ENCODE peak calls at places on chromosomes 13 and 19, in four cellular contexts. J is astrocyte, L is SK-N-SH, Y is left lung. N is an unnamed sample. For H3K9me3, the result is how much of the 10 kb centered on the place peaks cover.

GRCh38 chr13:74662895-74663294 is 528.7 kb upstream of the KLF12 start:
- DNase-seq in L (no peak), J (no peak), Y (no peak), N (no peak)

GRCh38 chr13:51435002-51435578 is 17.7 kb downstream of the INTS6 start:
- DNase-seq in J (no peak), Y (no peak), L (peak), N (no peak)

GRCh38 chr19:45321848-45322247 is 827 bp downstream of the CKM start:
- DNase-seq in Y (no peak), L (no peak), J (no peak), N (no peak)

GRCh38 chr19:475360-475759 is 14.5 kb upstream of the SHC2 start:
- DNase-seq in Y (no peak), J (no peak), L (no peak), N (no peak)

GRCh38 chr13:114177245-114178010 is 1.6 kb upstream of the CFAP97D2 start:
- DNase-seq in Y (no peak), L (no peak), J (no peak), N (peak)

GRCh38 chr19:40803857-40804782 is 5.1 kb downstream of the EGLN2 start:
- DNase-seq in L (no peak), Y (no peak), J (no peak), N (no peak)

GRCh38 chr19:18500820-18501219 is 21.1 kb downstream of the ELL start:
- DNase-seq in Y (no peak), L (no peak), J (no peak), N (peak)

GRCh38 chr13:104525467-104525866 is 1459.2 kb upstream of the SLC10A2 start:
- DNase-seq in Y (no peak), L (no peak), J (no peak), N (no peak)

GRCh38 chr19:35347171-35347929 is at the start of gene FFAR1:
- DNase-seq in L (no peak), Y (no peak), J (no peak), N (no peak)

GRCh38 chr13:85651440-85651839 is 147.8 kb downstream of the SLITRK6 start:
- DNase-seq in Y (peak), L (no peak), J (peak), N (no peak)

GRCh38 chr19:49614096-49614857 is 23.3 kb downstream of the PRR12 start:
- DNase-seq in Y (peak), L (no peak), J (peak), N (no peak)

GRCh38 chr19:2977686-2978466 is 512 bp downstream of the TLE6 start:
- DNase-seq in J (no peak), Y (no peak), L (no peak), N (no peak)

GRCh38 chr13:114068723-114069322 is 63.6 kb downstream of the RASA3 start:
- DNase-seq in L (no peak), J (peak), Y (peak), N (no peak)

GRCh38 chr19:54478677-54479266 is 5.7 kb upstream of the CDC42EP5 start:
- DNase-seq in L (peak), J (peak), Y (no peak), N (no peak)

GRCh38 chr19:43467276-43467675 is 1.9 kb upstream of the LYPD3 start:
- DNase-seq in Y (no peak), J (no peak), L (no peak), N (no peak)

GRCh38 chr19:35509018-35509652 is 4.3 kb downstream of the DMKN start:
- DNase-seq in Y (peak), L (no peak), J (no peak), N (no peak)

GRCh38 chr19:18841400-18841799 is 9.6 kb downstream of the UPF1 start:
- DNase-seq in J (no peak), Y (no peak), L (no peak), N (no peak)

GRCh38 chr13:27276188-27276587 is 5.6 kb downstream of the RASL11A start:
- DNase-seq in L (peak), J (no peak), Y (no peak), N (no peak)

GRCh38 chr19:20038358-20039202 is 725 bp downstream of the ZNF682 start:
- DNase-seq in J (peak), Y (no peak), L (no peak), N (no peak)

GRCh38 chr13:57739791-57740190 is 108.2 kb downstream of the PCDH17 start:
- DNase-seq in Y (no peak), L (no peak), J (peak), N (no peak)

GRCh38 chr19:45253396-45254027 is 2.4 kb downstream of the MARK4 start:
- DNase-seq in J (peak), Y (no peak), L (no peak), N (no peak)

GRCh38 chr13:49954674-49955455 is 18.7 kb upstream of the SPRYD7 start:
- DNase-seq in Y (no peak), L (no peak), J (no peak), N (no peak)

GRCh38 chr13:43128504-43128929 is 105.1 kb downstream of the DNAJC15 start:
- DNase-seq in L (peak), Y (no peak), J (no peak), N (no peak)

GRCh38 chr13:66803759-66804456 is 426.2 kb downstream of the PCDH9 start:
- DNase-seq in J (no peak), Y (no peak), L (no peak), N (no peak)

GRCh38 chr13:43266953-43267615 is 243.7 kb downstream of the DNAJC15 start:
- DNase-seq in J (no peak), Y (no peak), L (no peak), N (no peak)

GRCh38 chr13:49373699-49374098 is 70.2 kb downstream of the CAB39L start:
- DNase-seq in L (no peak), Y (no peak), J (peak), N (no peak)

GRCh38 chr13:51324714-51325440 is 14.6 kb upstream of the SERPINE3 start:
- DNase-seq in L (no peak), J (no peak), Y (no peak), N (no peak)

GRCh38 chr19:21022996-21023395 is 2.5 kb downstream of the ZNF430 start:
- DNase-seq in J (peak), L (no peak), Y (no peak), N (no peak)

GRCh38 chr19:14718522-14719113 is 28.8 kb downstream of the ZNF333 start:
- DNase-seq in L (no peak), J (no peak), Y (no peak), N (no peak)
- H3K9me3 ChIP-seq in L (under half), J (half or more), Y (under half), N (half or more)

GRCh38 chr13:46075811-46076210 is 23.3 kb upstream of the ZC3H13 start:
- DNase-seq in L (no peak), J (no peak), Y (no peak), N (no peak)

GRCh38 chr13:46077260-46077659 is 24.7 kb upstream of the ZC3H13 start:
- DNase-seq in Y (no peak), J (no peak), L (no peak), N (no peak)

GRCh38 chr13:46076827-46077226 is 24.3 kb upstream of the ZC3H13 start:
- DNase-seq in Y (no peak), J (no peak), L (no peak), N (no peak)

GRCh38 chr13:46071590-46072249 is 19.2 kb upstream of the ZC3H13 start:
- DNase-seq in Y (no peak), J (no peak), L (no peak), N (no peak)
- TF ChIP-seq CTCF in Y (no peak), J (no peak), L (no peak), N (no peak)

DNA sequence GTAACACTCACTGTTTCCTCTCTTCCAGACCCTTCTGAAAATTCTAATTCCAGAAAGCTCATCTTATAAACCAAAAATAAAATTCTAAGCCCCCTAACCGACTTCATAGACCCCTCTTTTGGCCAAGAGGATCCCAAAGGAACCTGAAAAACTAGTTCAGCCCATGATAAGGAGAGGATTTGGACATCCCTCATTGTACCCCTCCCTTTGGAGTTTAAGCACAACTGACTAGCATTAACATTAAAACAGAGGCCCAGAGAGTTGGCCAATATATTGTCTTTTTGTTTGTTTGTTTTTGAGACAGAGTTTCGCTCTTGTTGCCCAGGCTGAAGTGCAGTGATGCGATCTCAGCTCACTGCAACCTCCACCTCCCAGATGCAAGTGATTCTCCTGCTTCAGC is 34.2 kb upstream of the MUC16 start:
- DNase-seq in L (no peak), J (no peak), Y (no peak), N (no peak)
- H3K9me3 ChIP-seq in L (under half), J (under half), Y (under half), N (under half)

GRCh38 chr19:17079710-17080440 is 4.3 kb downstream of the MYO9B start:
- DNase-seq in L (peak), J (peak), Y (peak), N (peak)
- TF ChIP-seq CTCF in L (peak), J (peak), Y (peak), N (peak)

DNA sequence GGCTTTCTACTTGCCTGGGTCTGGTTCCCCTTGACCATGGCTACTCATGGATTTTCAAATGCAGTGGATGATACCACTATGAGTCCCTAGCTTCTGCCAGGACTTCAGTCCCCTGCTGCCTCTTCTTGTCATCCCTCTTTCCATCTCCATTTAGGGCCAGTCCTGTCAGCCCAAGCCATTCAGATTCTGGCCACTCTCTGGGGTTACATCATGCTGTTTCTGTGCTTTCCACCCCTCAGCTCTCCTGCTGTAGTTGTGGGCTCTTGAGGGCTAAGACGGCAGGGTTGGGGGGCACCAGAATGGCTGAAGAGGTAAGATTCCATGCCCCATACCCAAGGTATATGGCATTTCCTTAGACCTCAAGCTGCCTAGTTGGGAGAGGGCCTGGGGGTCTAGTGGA is 13.2 kb upstream of the ZNF492 start:
- DNase-seq in J (no peak), L (no peak), Y (no peak), N (no peak)
- H3K9me3 ChIP-seq in J (under half), L (under half), Y (under half), N (under half)

GRCh38 chr19:10432736-10433130 is 12.4 kb downstream of the PDE4A start:
- DNase-seq in Y (no peak), J (no peak), L (no peak), N (no peak)

GRCh38 chr19:10433131-10433536 is 12.8 kb downstream of the PDE4A start:
- DNase-seq in Y (no peak), L (no peak), J (no peak), N (no peak)

GRCh38 chr19:10430505-10431253 is 10.3 kb downstream of the PDE4A start:
- DNase-seq in L (peak), J (no peak), Y (peak), N (no peak)

GRCh38 chr19:10431943-10432735 is 11.8 kb downstream of the PDE4A start:
- DNase-seq in J (no peak), L (peak), Y (peak), N (no peak)

GRCh38 chr19:10431254-10431942 is 11.1 kb downstream of the PDE4A start:
- DNase-seq in L (peak), J (no peak), Y (no peak), N (no peak)
- TF ChIP-seq CTCF in L (no peak), J (no peak), Y (no peak), N (no peak)

DNA sequence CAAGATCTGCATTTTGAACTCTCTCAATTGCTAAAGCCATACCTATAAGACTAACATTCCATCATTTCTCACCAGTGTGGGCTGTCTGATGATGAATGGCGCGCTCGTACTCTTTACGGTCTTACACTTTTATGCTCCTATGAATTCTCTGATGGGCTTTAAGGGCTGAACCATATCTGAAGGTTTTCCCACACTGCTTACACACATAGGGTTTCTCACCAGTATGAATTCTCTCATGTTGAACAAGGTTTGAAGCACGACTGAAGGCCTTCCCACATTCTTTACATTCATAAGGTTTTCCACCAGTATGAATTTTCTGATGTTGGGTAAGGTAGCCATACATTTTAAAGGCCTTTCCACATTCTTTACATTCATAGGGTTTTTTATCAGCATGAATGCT is 18.8 kb upstream of the ZNF607 start:
- DNase-seq in L (no peak), J (no peak), Y (no peak), N (no peak)
- H3K9me3 ChIP-seq in L (under half), J (under half), Y (under half), N (under half)

N was measured in ascending aorta.